ENCODE peak calls at places on chromosomes 6 and 20, in eight cellular contexts. W is hepatic stellate cell, D is right cardiac atrium, H is RWPE1, O is Calu3, Z is HTR-8/SVneo, A is ureter, C is NCI-H2029. R is an unnamed sample.
A peak's percentile ranks its signal among the peaks of the same experiment; 100 is the strongest.

GRCh38 chr20:14599613-14600012 is 262.2 kb upstream of the FLRT3 start:
- DNase-seq in W (no peak), D (no peak), H (no peak), O (no peak), Z (no peak), A (no peak), C (no peak), R (no peak)

GRCh38 chr6:168968228-168968627 is 285.4 kb downstream of the THBS2 start:
- DNase-seq in W (peak; percentile 59), D (peak; percentile 64), H (peak; percentile 35), O (peak; percentile 79), Z (no peak), A (peak; percentile 69), C (peak; percentile 96), R (no peak)

GRCh38 chr6:158648682-158649131 is 1.1 kb upstream of the SYTL3 start:
- DNase-seq in W (peak; percentile 75), D (no peak), H (peak; percentile 53), O (no peak), Z (no peak), A (peak; percentile 18), C (no peak), R (peak; percentile 46)

GRCh38 chr6:25137497-25137896 is 141.7 kb upstream of the CARMIL1 start:
- DNase-seq in W (no peak), D (no peak), H (no peak), O (no peak), Z (no peak), A (no peak), C (no peak), R (no peak)

GRCh38 chr6:34610819-34611477 is 54.8 kb upstream of the SPDEF start:
- DNase-seq in W (peak; percentile 60), D (no peak), H (peak; percentile 48), O (peak; percentile 60), Z (peak; percentile 59), A (no peak), C (no peak), R (peak; percentile 30)

GRCh38 chr20:62292115-62292514 is 10.7 kb upstream of the ADRM1 start:
- DNase-seq in W (no peak), D (peak; percentile 3), H (no peak), O (no peak), Z (no peak), A (no peak), C (no peak), R (no peak)

GRCh38 chr20:58511861-58512260 is 3.3 kb downstream of the APCDD1L start:
- DNase-seq in W (no peak), D (no peak), H (no peak), O (no peak), Z (no peak), A (no peak), C (no peak), R (no peak)

GRCh38 chr6:135440087-135440792 is 57.3 kb downstream of the AHI1 start:
- DNase-seq in W (no peak), D (no peak), H (no peak), O (no peak), Z (no peak), A (no peak), C (no peak), R (no peak)

GRCh38 chr20:34637245-34638185 is 39.4 kb downstream of the PIGU start:
- DNase-seq in W (peak; percentile 66), D (no peak), H (no peak), O (no peak), Z (no peak), A (no peak), C (no peak), R (no peak)